ENCODE peak calls at places on chromosome 1, in four cellular contexts. One of them, this sample, is unnamed.

GRCh38 chr1:176692431-176692830 is 229.5 kb downstream of the PAPPA2 start:
- DNase-seq in H7: no peak
- DNase-seq in G401: peak; percentile 94
- DNase-seq in spleen: no peak
- DNase-seq in this sample: peak; percentile 87

GRCh38 chr1:26700711-26701110 is 4.9 kb downstream of the ARID1A start:
- DNase-seq in H7: no peak
- DNase-seq in G401: no peak
- DNase-seq in spleen: no peak
- DNase-seq in this sample: no peak

GRCh38 chr1:923131-923990 is at the start of gene SAMD11:
- DNase-seq in H7: peak; percentile 88
- DNase-seq in G401: peak; percentile 37
- DNase-seq in spleen: peak; percentile 88
- DNase-seq in this sample: no peak

GRCh38 chr1:172895050-172895460 is 155.7 kb downstream of the TNFSF18 start:
- DNase-seq in H7: no peak
- DNase-seq in G401: no peak
- DNase-seq in spleen: no peak
- DNase-seq in this sample: no peak

GRCh38 chr1:160374701-160375443 is 8.0 kb downstream of the NHLH1 start:
- DNase-seq in H7: peak; percentile 77
- DNase-seq in G401: no peak
- DNase-seq in spleen: no peak
- DNase-seq in this sample: no peak

GRCh38 chr1:192740214-192740613 is 68.6 kb upstream of the RGS2 start:
- DNase-seq in H7: no peak
- DNase-seq in G401: no peak
- DNase-seq in spleen: no peak
- DNase-seq in this sample: no peak

GRCh38 chr1:58065520-58065919 is 481.0 kb downstream of the OMA1 start:
- DNase-seq in H7: peak; percentile 55
- DNase-seq in G401: no peak
- DNase-seq in spleen: no peak
- DNase-seq in this sample: no peak

GRCh38 chr1:36324322-36324802 is 917 bp upstream of the EVA1B start:
- DNase-seq in H7: no peak
- DNase-seq in G401: no peak
- DNase-seq in spleen: no peak
- DNase-seq in this sample: no peak

GRCh38 chr1:226322986-226323385 is 14.0 kb upstream of the LIN9 start:
- DNase-seq in H7: no peak
- DNase-seq in G401: no peak
- DNase-seq in spleen: no peak
- DNase-seq in this sample: no peak

GRCh38 chr1:218460367-218460766 is 115.2 kb downstream of the TGFB2 start:
- DNase-seq in H7: peak; percentile 7
- DNase-seq in G401: peak; percentile 30
- DNase-seq in spleen: no peak
- DNase-seq in this sample: no peak

GRCh38 chr1:230459463-230459862 is 33.3 kb upstream of the PGBD5 start:
- DNase-seq in H7: no peak
- DNase-seq in G401: no peak
- DNase-seq in spleen: no peak
- DNase-seq in this sample: no peak

GRCh38 chr1:159843459-159843858 is 16.8 kb downstream of the SLAMF8 start:
- DNase-seq in H7: no peak
- DNase-seq in G401: no peak
- DNase-seq in spleen: no peak
- DNase-seq in this sample: no peak

This sample was measured in NCI-H187 treated with DMSO at 0.1 percent for 48 hours.